ENCODE peak calls at places on chromosomes 13 and 19, in four cellular contexts. R is adrenal gland, E is right atrium auricular region, J is AG10803. Z is an unnamed sample.

GRCh38 chr13:43339843-43340550 is 316.6 kb downstream of the DNAJC15 start:
- DNase-seq in R (no peak), J (no peak), E (no peak), Z (no peak)

GRCh38 chr19:1395194-1396018 is 5.9 kb downstream of the GAMT start:
- DNase-seq in J (no peak), E (no peak), R (peak; percentile 48), Z (no peak)

GRCh38 chr13:109200556-109200955 is 571.1 kb downstream of the MYO16 start:
- DNase-seq in E (no peak), R (no peak), J (no peak), Z (no peak)

GRCh38 chr19:28012361-28012760 is 1200.6 kb downstream of the UQCRFS1 start:
- DNase-seq in J (no peak), R (no peak), E (no peak), Z (no peak)

GRCh38 chr13:33307820-33308219 is 22.3 kb upstream of the STARD13 start:
- DNase-seq in R (no peak), E (no peak), J (peak; percentile 39), Z (no peak)

GRCh38 chr13:77810430-77810829 is 108.2 kb downstream of the EDNRB start:
- DNase-seq in J (peak; percentile 23), R (peak; percentile 17), E (no peak), Z (peak; percentile 37)

GRCh38 chr19:45730389-45731288 is at the start of gene FBXO46:
- DNase-seq in E (peak; percentile 97), R (peak; percentile 98), J (peak; percentile 98), Z (peak; percentile 97)

GRCh38 chr13:99383946-99384345 is 76.7 kb upstream of the GPR183 start:
- DNase-seq in R (no peak), J (no peak), E (no peak), Z (no peak)

GRCh38 chr19:23795462-23795861 is 36.8 kb upstream of the ZNF681 start:
- DNase-seq in E (no peak), J (no peak), R (no peak), Z (no peak)

GRCh38 chr13:51455532-51455931 is 2.7 kb upstream of the INTS6 start:
- DNase-seq in R (no peak), E (no peak), J (no peak), Z (no peak)

GRCh38 chr13:27353166-27353583 is 71.2 kb upstream of the GTF3A start:
- DNase-seq in J (peak; percentile 18), R (no peak), E (no peak), Z (peak; percentile 37)

GRCh38 chr13:51221674-51222509 is at the start of gene FAM124A:
- DNase-seq in J (peak; percentile 16), E (no peak), R (peak; percentile 59), Z (no peak)

GRCh38 chr19:7924651-7925170 is 1.2 kb downstream of the CTXN1 start:
- DNase-seq in J (no peak), E (no peak), R (peak; percentile 65), Z (no peak)

GRCh38 chr19:38093587-38093986 is 130.4 kb downstream of the DPF1 start:
- DNase-seq in E (no peak), J (no peak), R (no peak), Z (no peak)

GRCh38 chr13:95893861-95894260 is 159.3 kb downstream of the UGGT2 start:
- DNase-seq in R (no peak), J (no peak), E (no peak), Z (no peak)

GRCh38 chr13:25478186-25478585 is 106.4 kb downstream of the ATP8A2 start:
- DNase-seq in R (no peak), J (no peak), E (no peak), Z (peak; percentile 71)

GRCh38 chr19:33175886-33176669 is 18.1 kb upstream of the LRP3 start:
- DNase-seq in J (peak; percentile 37), E (peak; percentile 64), R (no peak), Z (no peak)

GRCh38 chr19:47081095-47081494 is 32.5 kb downstream of the ZC3H4 start:
- DNase-seq in R (no peak), E (no peak), J (no peak), Z (no peak)

GRCh38 chr19:46901701-46902401 is 41.1 kb downstream of the ARHGAP35 start:
- DNase-seq in E (no peak), R (no peak), J (peak; percentile 52), Z (no peak)

GRCh38 chr13:111663505-111663904 is 343.1 kb downstream of the TEX29 start:
- DNase-seq in R (no peak), J (no peak), E (no peak), Z (no peak)

GRCh38 chr13:40193290-40194203 is 472.9 kb downstream of the FOXO1 start:
- DNase-seq in R (no peak), E (no peak), J (peak; percentile 66), Z (no peak)

GRCh38 chr19:1272423-1273262 is 2.7 kb upstream of the FAM174C start:
- DNase-seq in R (no peak), J (no peak), E (no peak), Z (no peak)

GRCh38 chr19:3644351-3645066 is 17.9 kb upstream of the CACTIN start:
- DNase-seq in R (peak; percentile 28), J (peak; percentile 24), E (no peak), Z (no peak)

GRCh38 chr19:38057954-38058690 is 151.1 kb downstream of the SIPA1L3 start:
- DNase-seq in R (no peak), E (no peak), J (no peak), Z (no peak)

GRCh38 chr19:3788991-3789778 is 3.0 kb upstream of the MATK start:
- DNase-seq in E (no peak), J (no peak), R (no peak), Z (no peak)

GRCh38 chr13:101019126-101019525 is 344.5 kb upstream of the TMTC4 start:
- DNase-seq in J (peak; percentile 8), R (no peak), E (no peak), Z (no peak)

GRCh38 chr13:50222569-50223332 is 207.5 kb downstream of the KCNRG start:
- DNase-seq in R (peak; percentile 60), E (peak; percentile 87), J (peak; percentile 95), Z (peak; percentile 82)

GRCh38 chr19:18389095-18389735 is 3.3 kb downstream of the GDF15 start:
- DNase-seq in J (no peak), E (no peak), R (no peak), Z (no peak)
- H3K4me3 ChIP-seq in J (no peak overlapping the region), E (no peak overlapping the region), R (no peak overlapping the region), Z (no peak overlapping the region)

DNA sequence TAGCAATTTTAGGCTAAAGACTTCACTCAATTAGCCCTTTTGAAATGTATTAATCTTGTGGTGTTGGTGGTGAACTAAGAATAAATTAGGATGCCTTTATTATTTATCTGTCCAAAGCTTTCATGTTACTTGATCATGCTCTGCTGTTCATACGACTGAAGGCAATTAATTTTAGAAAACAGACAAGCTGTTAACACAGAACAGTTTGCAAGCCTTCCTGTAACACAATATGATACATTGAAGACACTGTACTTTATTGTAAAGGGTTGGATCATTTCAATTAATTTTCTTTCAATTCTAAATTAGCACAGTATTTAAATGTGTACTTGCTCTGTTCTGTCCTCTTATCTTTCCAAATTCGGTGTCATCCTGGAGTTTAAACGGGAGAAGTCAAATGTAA is 794.3 kb upstream of the MIR17HG start:
- DNase-seq in R (no peak), E (no peak), J (no peak), Z (no peak)
- H3K4me3 ChIP-seq in R (no peak overlapping the region), E (no peak overlapping the region), J (no peak overlapping the region), Z (no peak overlapping the region)

DNA sequence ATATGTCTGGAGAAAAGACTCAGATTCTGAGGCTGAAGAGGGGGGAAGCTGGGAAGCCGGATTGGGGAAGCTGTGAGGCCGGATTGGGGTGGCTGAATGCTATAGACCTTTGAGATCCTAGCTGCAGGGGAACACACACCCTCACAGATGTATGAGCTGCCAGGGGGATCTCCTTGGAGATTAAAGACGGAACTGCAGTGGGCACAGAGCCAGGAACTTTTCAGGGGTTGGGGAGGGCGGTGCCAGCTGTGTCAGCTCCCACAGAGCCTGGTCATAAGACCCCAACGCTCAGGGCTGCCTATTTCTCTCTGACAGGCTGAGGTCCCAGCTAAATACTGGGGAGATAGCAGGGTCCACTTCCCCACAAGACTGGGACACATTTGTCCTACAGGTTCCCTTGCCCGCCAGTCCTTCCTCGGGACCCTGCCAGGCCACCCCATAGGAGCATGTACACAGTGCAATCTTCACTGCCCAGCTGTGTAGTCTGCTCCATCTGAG is 1894.0 kb downstream of the PCDH9 start:
- DNase-seq in J (no peak), R (no peak), E (no peak), Z (no peak)
- H3K4me3 ChIP-seq in J (no peak overlapping the region), R (no peak overlapping the region), E (no peak overlapping the region), Z (no peak overlapping the region)

GRCh38 chr19:6276447-6276846 is 3.3 kb downstream of the MLLT1 start:
- DNase-seq in J (peak; percentile 96), R (peak; percentile 54), E (peak; percentile 87), Z (no peak)
- H3K4me3 ChIP-seq in J (peak overlapping the region; percentile 86), R (no peak overlapping the region), E (no peak overlapping the region), Z (no peak overlapping the region)

DNA sequence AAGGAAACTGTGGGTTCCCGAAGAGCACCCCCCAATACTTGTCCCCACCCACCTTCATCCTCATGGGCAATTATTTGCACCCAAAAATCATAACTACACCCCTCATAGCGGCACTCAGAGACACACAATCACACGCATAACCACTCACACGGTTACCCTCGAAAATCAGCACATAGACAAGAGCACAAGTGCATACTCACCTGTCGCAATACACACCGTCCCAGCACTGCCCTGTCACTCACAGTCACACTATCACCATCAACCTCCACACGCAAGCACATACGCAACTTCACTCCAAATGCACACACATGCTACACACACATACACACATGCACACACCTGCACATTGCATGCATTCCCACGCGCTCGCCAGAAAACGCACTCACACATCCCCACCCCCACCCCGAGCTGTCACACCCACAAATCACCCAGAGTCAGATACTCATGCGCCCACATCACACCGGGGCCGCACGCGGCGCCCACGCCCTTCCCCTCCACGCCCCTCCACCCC is 535 bp downstream of the COL5A3 start:
- DNase-seq in R (no peak), J (peak; percentile 47), E (no peak), Z (no peak)
- H3K4me3 ChIP-seq in R (no peak overlapping the region), J (peak overlapping the region; percentile 88), E (peak overlapping the region; percentile 58), Z (peak overlapping the region; percentile 15)

GRCh38 chr19:18604820-18605159 is 1.8 kb downstream of the CRLF1 start:
- DNase-seq in R (no peak), E (no peak), J (no peak), Z (no peak)

GRCh38 chr19:18605196-18605545 is 1.4 kb downstream of the CRLF1 start:
- DNase-seq in E (no peak), J (no peak), R (no peak), Z (no peak)

GRCh38 chr19:18603958-18604819 is 2.4 kb downstream of the CRLF1 start:
- DNase-seq in R (no peak), E (no peak), J (no peak), Z (no peak)

GRCh38 chr19:18606281-18607221 is at the start of gene CRLF1:
- DNase-seq in E (no peak), R (no peak), J (no peak), Z (no peak)

GRCh38 chr19:18605546-18606280 is 886 bp downstream of the CRLF1 start:
- DNase-seq in E (no peak), R (no peak), J (no peak), Z (no peak)
- H3K4me3 ChIP-seq in E (peak overlapping the region; percentile 53), R (no peak overlapping the region), J (no peak overlapping the region), Z (no peak overlapping the region)